ENCODE peak calls at places on chromosomes 13 and 19, in nine cellular contexts. J is breast epithelium, W is uterus, N is PC-3, M is GM23338, A is tibial artery, X is fibroblast of lung, Q is body of pancreas, Z is heart left ventricle. D is an unnamed sample.
A peak's percentile ranks its signal among the peaks of the same experiment; 100 is the strongest.

GRCh38 chr19:21023901-21024300 is 3.4 kb downstream of the ZNF430 start:
- DNase-seq in J (no peak), W (no peak), N (peak; percentile 73), M (no peak), A (no peak), X (peak; percentile 14), Q (no peak), Z (no peak), D (no peak)

GRCh38 chr13:27044837-27045570 is 126.6 kb downstream of the USP12 start:
- DNase-seq in J (no peak), W (no peak), N (no peak), M (no peak), A (no peak), X (no peak), Q (no peak), Z (no peak), D (no peak)

GRCh38 chr19:36483653-36484052 is 5.7 kb downstream of the ZNF566 start:
- DNase-seq in J (no peak), W (no peak), N (no peak), M (no peak), A (no peak), X (no peak), Q (no peak), Z (no peak), D (no peak)

GRCh38 chr13:110116072-110116487 is 190.9 kb downstream of the COL4A1 start:
- DNase-seq in J (no peak), W (peak; percentile 49), N (peak; percentile 76), M (peak; percentile 89), A (no peak), X (peak; percentile 86), Q (peak; percentile 70), Z (peak; percentile 82), D (no peak)

GRCh38 chr19:14300281-14300680 is 81.0 kb upstream of the ADGRE5 start:
- DNase-seq in J (no peak), W (no peak), N (no peak), M (peak; percentile 74), A (no peak), X (no peak), Q (no peak), Z (no peak), D (no peak)

GRCh38 chr19:408441-409005 is 424 bp downstream of the C2CD4C start:
- DNase-seq in J (no peak), W (no peak), N (no peak), M (no peak), A (peak; percentile 62), X (no peak), Q (no peak), Z (peak; percentile 57), D (no peak)

GRCh38 chr13:112057736-112058518 is 9.0 kb upstream of the SOX1 start:
- DNase-seq in J (no peak), W (no peak), N (no peak), M (peak; percentile 56), A (no peak), X (no peak), Q (no peak), Z (no peak), D (no peak)

GRCh38 chr13:102452831-102453230 is 51.0 kb upstream of the FGF14 start:
- DNase-seq in J (no peak), W (no peak), N (no peak), M (no peak), A (no peak), X (peak; percentile 31), Q (no peak), Z (no peak), D (no peak)

GRCh38 chr13:97275265-97275664 is 53.1 kb downstream of the MBNL2 start:
- DNase-seq in J (no peak), W (no peak), N (peak; percentile 75), M (no peak), A (no peak), X (peak; percentile 94), Q (no peak), Z (no peak), D (no peak)

GRCh38 chr13:27020415-27020814 is 151.2 kb downstream of the USP12 start:
- DNase-seq in J (no peak), W (no peak), N (no peak), M (no peak), A (no peak), X (no peak), Q (no peak), Z (no peak), D (no peak)

GRCh38 chr13:80989770-80990169 is 648.8 kb upstream of the SPRY2 start:
- DNase-seq in J (no peak), W (no peak), N (no peak), M (no peak), A (no peak), X (no peak), Q (no peak), Z (no peak), D (no peak)

GRCh38 chr13:80989241-80989640 is 648.3 kb upstream of the SPRY2 start:
- DNase-seq in J (no peak), W (no peak), N (no peak), M (no peak), A (no peak), X (no peak), Q (no peak), Z (no peak), D (no peak)

GRCh38 chr13:80988752-80989151 is 647.8 kb upstream of the SPRY2 start:
- DNase-seq in J (no peak), W (no peak), N (no peak), M (no peak), A (no peak), X (no peak), Q (no peak), Z (no peak), D (no peak)
- TF ChIP-seq CTCF in J (no peak), W (no peak), N (no peak), M (no peak), A (no peak), X (no peak), Q (no peak), Z (no peak), D (no peak)

GRCh38 chr13:32063622-32064233 is 32.2 kb downstream of the FRY start:
- DNase-seq in J (no peak), W (no peak), N (no peak), M (no peak), A (no peak), X (no peak), Q (no peak), Z (no peak), D (no peak)

GRCh38 chr13:32056316-32056715 is 24.7 kb downstream of the FRY start:
- DNase-seq in J (no peak), W (no peak), N (peak; percentile 33), M (no peak), A (no peak), X (no peak), Q (no peak), Z (no peak), D (no peak)

GRCh38 chr13:32059511-32059984 is 28.0 kb downstream of the FRY start:
- DNase-seq in J (no peak), W (no peak), N (no peak), M (no peak), A (no peak), X (no peak), Q (no peak), Z (no peak), D (no peak)

DNA sequence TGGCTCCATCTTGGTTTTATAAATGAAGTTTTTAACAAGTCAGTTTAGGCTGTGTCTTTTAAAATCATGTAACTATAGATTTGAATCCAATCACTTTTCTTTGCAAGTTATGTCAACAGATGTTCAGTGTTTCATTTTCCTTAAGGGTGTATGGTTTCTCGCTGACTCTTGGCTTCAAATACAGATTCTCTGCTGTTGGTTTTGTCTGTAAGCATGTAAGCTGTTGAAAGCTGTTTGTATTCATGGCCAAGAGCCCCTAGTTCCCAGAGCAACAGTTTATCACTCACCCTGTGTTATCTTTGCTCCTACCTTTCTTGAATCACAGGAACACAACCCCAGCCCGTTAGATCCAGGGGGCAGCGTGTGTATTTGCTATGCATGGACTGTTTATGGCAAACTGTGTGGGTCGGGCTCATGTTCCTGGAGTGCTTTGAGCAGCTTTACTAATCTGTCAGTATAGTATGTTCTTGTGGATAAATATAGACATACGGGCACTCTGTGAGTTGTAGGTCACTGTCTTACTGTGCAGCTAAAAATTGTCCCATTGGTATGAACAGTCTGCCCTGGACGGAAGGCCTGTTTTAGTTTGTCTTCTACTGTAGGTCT is 28.8 kb downstream of the FRY start:
- DNase-seq in J (no peak), W (no peak), N (no peak), M (no peak), A (no peak), X (peak; percentile 24), Q (no peak), Z (no peak), D (no peak)
- TF ChIP-seq CTCF in J (no peak), W (no peak), N (no peak), M (peak; percentile 15), A (no peak), X (no peak), Q (no peak), Z (no peak), D (no peak)

GRCh38 chr19:15759962-15760565 is 22.3 kb downstream of the OR10H3 start:
- DNase-seq in J (no peak), W (no peak), N (peak; percentile 11), M (no peak), A (no peak), X (no peak), Q (no peak), Z (no peak), D (no peak)
- TF ChIP-seq CTCF in J (no peak), W (no peak), N (peak; percentile 60), M (no peak), A (no peak), X (no peak), Q (no peak), Z (no peak), D (no peak)

GRCh38 chr19:58183822-58184215 is 958 bp downstream of the ZNF274 start:
- DNase-seq in J (no peak), W (no peak), N (no peak), M (no peak), A (no peak), X (no peak), Q (no peak), Z (no peak), D (no peak)

GRCh38 chr19:58182577-58182988 is 278 bp upstream of the ZNF274 start:
- DNase-seq in J (no peak), W (no peak), N (no peak), M (no peak), A (no peak), X (no peak), Q (no peak), Z (peak; percentile 94), D (no peak)

GRCh38 chr19:58182989-58183821 is at the start of gene ZNF274:
- DNase-seq in J (peak; percentile 92), W (peak; percentile 89), N (peak; percentile 96), M (peak; percentile 97), A (peak; percentile 94), X (peak; percentile 96), Q (peak; percentile 93), Z (peak; percentile 97), D (peak; percentile 65)

DNA sequence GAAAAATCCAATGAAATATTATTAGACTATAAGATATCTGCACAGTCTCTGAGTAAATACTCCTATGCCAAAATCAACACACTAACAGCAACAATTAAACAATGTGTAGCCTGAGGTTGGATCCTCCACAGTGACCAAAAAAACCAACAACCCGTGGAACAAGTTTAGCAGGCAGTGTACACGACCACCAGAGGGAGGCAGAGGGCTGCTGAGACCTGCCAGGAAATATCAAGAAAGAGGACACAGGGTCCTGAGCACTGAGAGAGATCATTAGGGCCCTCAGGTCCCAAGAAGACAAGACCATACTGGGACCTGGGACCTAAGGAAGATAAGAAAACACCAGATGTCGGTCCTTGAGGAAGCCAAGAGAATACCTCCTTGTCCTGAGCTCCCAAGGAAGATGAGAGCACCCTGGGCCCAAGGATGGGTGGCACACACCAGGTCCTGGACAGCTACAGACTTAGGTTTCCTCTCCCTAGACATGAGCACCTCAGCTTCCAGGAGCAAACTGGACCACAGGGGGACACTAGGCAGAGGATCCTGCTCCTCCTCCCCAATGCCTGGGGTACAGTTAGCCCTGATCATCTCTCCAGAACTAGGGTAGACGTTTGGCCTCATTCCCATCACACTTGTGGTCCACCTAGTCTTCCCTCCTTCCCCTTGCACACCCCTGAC is 822 bp upstream of the ZNF274 start:
- DNase-seq in J (peak; percentile 28), W (no peak), N (peak; percentile 60), M (peak; percentile 82), A (no peak), X (peak; percentile 20), Q (peak; percentile 24), Z (no peak), D (no peak)
- TF ChIP-seq CTCF in J (peak; percentile 34), W (no peak), N (peak; percentile 74), M (peak; percentile 86), A (no peak), X (peak; percentile 40), Q (no peak), Z (peak; percentile 53), D (no peak)

D was measured in omental fat pad.